ENCODE peak calls at places on chromosomes 4 and X, in six cellular contexts. N is coronary artery, C is transverse colon, E is astrocyte, R is NT2/D1, X is fibroblast of the aortic adventitia. S is an unnamed sample.

GRCh38 chr4:42570221-42570620 is 86.7 kb downstream of the ATP8A1 start:
- DNase-seq in X (peak), C (peak), E (no peak), N (no peak), R (no peak), S (no peak)

GRCh38 chr4:85495621-85496020 is 20.7 kb downstream of the ARHGAP24 start:
- DNase-seq in R (no peak), X (no peak), C (no peak), E (no peak), N (no peak), S (no peak)

GRCh38 chrX:42443267-42443666 is 334.7 kb downstream of the PPP1R2C start:
- DNase-seq in E (no peak), X (no peak), N (no peak), R (no peak), C (no peak), S (no peak)

GRCh38 chrX:80285131-80285773 is 135.0 kb upstream of the TENT5D start:
- DNase-seq in N (no peak), C (peak), R (peak), X (peak), E (no peak), S (peak)

GRCh38 chr4:38424171-38424871 is 239.7 kb upstream of the KLF3 start:
- DNase-seq in X (no peak), R (peak), E (no peak), N (no peak), C (peak), S (peak)

GRCh38 chr4:2696423-2696822 is 59.7 kb downstream of the TNIP2 start:
- DNase-seq in E (no peak), X (no peak), R (no peak), N (no peak), C (peak), S (no peak)

GRCh38 chr4:105632599-105632998 is 75.9 kb downstream of the INTS12 start:
- DNase-seq in X (no peak), E (no peak), R (no peak), C (no peak), N (no peak), S (no peak)

GRCh38 chrX:46611658-46612362 is 38.2 kb downstream of the CHST7 start:
- DNase-seq in E (no peak), C (no peak), X (no peak), N (no peak), R (no peak), S (no peak)

GRCh38 chr4:8290701-8290970 is 21.1 kb downstream of the HTRA3 start:
- DNase-seq in R (no peak), E (no peak), C (no peak), X (no peak), N (no peak), S (no peak)

GRCh38 chrX:82125103-82125502 is 923.2 kb downstream of the SH3BGRL start:
- DNase-seq in E (no peak), X (no peak), R (no peak), N (no peak), C (no peak), S (no peak)
- H3K4me3 ChIP-seq in E (no peak), X (no peak), R (no peak), N (no peak), C (no peak), S (no peak)

DNA sequence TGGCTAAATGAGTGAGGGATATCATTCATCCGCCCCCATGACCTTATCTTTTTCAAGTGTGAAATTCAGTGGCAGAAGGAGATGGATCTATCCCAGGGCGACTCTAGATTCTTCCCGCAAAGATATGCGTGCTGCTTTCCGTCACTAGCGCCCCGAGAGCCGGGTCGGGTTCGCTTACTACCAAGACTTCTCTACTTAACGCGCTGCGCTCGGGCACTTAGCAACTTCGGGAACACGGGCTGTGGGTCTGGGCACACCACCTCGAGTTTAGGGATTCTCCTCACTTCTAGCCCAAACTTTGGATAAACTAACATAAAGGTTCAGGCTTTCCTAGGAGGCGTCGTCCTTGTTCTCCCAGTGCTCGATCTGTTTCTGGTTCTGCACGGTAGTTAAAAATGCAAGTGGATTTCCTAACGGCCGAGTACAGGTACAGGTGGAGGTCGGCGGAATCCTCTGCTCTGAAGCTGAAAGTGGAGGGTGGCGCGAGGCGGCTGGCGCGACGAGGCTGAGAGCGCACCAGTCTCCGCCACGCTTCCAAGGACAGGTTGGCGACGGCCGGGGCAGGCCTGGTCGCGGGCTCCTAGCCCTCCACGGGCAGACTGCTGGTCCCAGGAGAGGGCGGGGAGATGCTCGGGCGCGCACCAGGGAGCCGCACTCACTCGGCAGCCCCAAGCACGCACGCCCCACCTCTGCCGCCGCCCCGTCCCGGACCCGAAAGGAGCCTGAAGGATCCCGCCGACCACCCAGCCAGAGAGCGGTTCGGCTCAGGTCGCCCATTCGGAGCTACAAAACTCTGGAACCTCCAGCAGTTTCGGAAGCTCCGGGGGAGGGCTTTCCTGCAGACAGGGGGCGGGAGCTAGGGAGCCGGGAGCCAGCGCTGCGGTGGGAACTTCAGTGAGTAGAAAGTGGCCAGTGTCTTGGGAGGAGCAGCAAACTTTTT is 100.8 kb upstream of the TENM3 start:
- DNase-seq in R (no peak), C (no peak), E (peak), N (no peak), X (peak), S (peak)
- H3K4me3 ChIP-seq in R (peak), C (peak), E (peak), N (peak), X (peak), S (peak)

GRCh38 chr4:98659741-98660507 is 1.5 kb upstream of the TSPAN5 start:
- DNase-seq in X (peak), C (no peak), E (peak), R (no peak), N (no peak), S (no peak)
- H3K4me3 ChIP-seq in X (peak), C (no peak), E (peak), R (no peak), N (no peak), S (no peak)

DNA sequence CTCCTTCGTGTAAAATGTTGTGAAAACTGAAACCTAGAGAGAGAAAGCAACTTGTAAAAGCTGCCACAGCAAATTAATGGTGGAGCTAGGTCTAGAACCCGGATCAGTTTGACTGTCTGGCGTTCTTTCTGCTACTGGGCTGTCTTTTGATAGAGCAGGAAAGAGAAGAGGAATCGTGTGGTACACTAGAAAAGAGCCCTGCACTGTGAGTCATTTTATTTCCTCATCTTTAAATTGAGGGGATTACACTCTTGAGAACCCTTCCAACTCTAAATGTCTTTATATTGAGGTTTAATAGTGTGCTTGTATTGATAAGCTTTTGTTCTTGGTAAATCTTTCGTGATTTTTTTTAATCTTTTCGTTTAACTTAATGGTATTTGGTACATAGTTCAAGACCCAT is 4.3 kb downstream of the WDR44 start:
- DNase-seq in E (no peak), C (no peak), N (no peak), X (peak), R (no peak), S (no peak)
- H3K4me3 ChIP-seq in E (no peak), C (no peak), N (no peak), X (peak), R (no peak), S (no peak)

DNA sequence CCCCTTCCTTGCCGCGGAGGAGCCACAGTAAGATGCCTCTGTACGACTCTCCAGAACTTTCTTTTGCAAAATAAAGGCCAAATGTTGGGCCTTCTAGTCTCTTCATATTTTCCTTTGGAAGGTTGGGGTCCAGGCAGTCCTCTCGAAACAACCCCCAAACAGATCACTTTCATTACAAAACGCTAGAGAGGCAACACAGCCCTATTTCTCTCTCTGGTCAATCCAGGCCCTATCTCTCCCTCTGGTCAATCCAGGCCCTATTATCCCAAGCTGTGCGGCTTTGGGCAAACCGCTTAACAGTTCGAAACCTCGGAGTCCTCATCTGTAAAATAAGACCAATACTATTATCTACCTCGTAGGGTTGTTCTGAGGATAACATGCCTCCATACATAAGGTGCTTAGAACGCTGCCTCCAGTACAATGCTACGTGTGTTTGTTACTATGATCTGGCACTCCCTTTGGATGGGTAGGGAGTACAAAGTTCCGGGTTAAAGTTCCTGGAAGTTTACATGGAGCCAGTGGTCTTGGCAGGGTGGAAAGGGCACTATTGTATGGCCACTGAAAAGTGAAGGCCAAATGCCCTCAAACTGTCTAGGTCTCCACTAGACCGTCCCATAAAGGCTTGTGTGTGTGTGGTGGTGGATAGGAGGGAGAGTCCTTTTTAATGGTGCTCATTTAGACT is 75.4 kb upstream of the BCOR start:
- DNase-seq in C (no peak), E (no peak), X (no peak), N (no peak), R (no peak), S (no peak)
- H3K4me3 ChIP-seq in C (peak), E (peak), X (no peak), N (peak), R (peak), S (peak)

GRCh38 chr4:47032405-47033106 is 1.2 kb downstream of the GABRB1 start:
- DNase-seq in R (peak), E (peak), N (peak), X (peak), C (peak), S (peak)
- H3K4me3 ChIP-seq in R (peak), E (peak), N (peak), X (peak), C (peak), S (peak)